ENCODE peak calls at places on chromosomes 2 and 18, in four cellular contexts. D is left ventricle myocardium inferior, Y is cardiac fibroblast, G is pancreas. M is an unnamed sample.

GRCh38 chr2:42048318-42049251 is 764 bp downstream of the PKDCC start:
- DNase-seq in D (no peak), Y (peak), G (peak), M (no peak)

GRCh38 chr2:181754136-181754535 is 73.8 kb upstream of the NEUROD1 start:
- DNase-seq in D (no peak), Y (no peak), G (no peak), M (no peak)

GRCh38 chr2:240355962-240356361 is 79.5 kb upstream of the GPC1 start:
- DNase-seq in D (no peak), Y (no peak), G (no peak), M (no peak)

GRCh38 chr18:28175047-28175929 is 1.6 kb downstream of the CDH2 start:
- DNase-seq in D (peak), Y (peak), G (no peak), M (no peak)

GRCh38 chr2:151668737-151669136 is 65.5 kb downstream of the NEB start:
- DNase-seq in D (no peak), Y (no peak), G (no peak), M (no peak)

GRCh38 chr2:141151611-141152286 is 979.1 kb downstream of the LRP1B start:
- DNase-seq in D (no peak), Y (no peak), G (no peak), M (no peak)

GRCh38 chr2:232502901-232503791 is 15.5 kb upstream of the ECEL1 start:
- DNase-seq in D (no peak), Y (peak), G (peak), M (no peak)

GRCh38 chr2:119481501-119482455 is 42.5 kb downstream of the SCTR start:
- DNase-seq in D (no peak), Y (no peak), G (no peak), M (no peak)

GRCh38 chr18:13435596-13436333 is 217.2 kb downstream of the LDLRAD4 start:
- DNase-seq in D (no peak), Y (peak), G (no peak), M (no peak)

GRCh38 chr2:20578895-20579825 is 71.7 kb downstream of the HS1BP3 start:
- DNase-seq in D (peak), Y (peak), G (peak), M (peak)

GRCh38 chr18:57660961-57661360 is 39.3 kb upstream of the NARS1 start:
- DNase-seq in D (no peak), Y (peak), G (no peak), M (no peak)

GRCh38 chr2:227388537-227389011 is 825 bp upstream of the SCYGR1 start:
- DNase-seq in D (no peak), Y (peak), G (no peak), M (no peak)

GRCh38 chr2:27636766-27637165 is 7.9 kb downstream of the GPN1 start:
- DNase-seq in D (no peak), Y (peak), G (no peak), M (no peak)

GRCh38 chr2:142502402-142502801 is 371.6 kb upstream of the LRP1B start:
- DNase-seq in D (no peak), Y (no peak), G (no peak), M (no peak)

GRCh38 chr18:49655266-49656097 is 93.6 kb downstream of the LIPG start:
- DNase-seq in D (no peak), Y (no peak), G (no peak), M (no peak)

GRCh38 chr2:241868661-241869081 is 858 bp upstream of the RTP5 start:
- DNase-seq in D (peak), Y (no peak), G (no peak), M (no peak)

GRCh38 chr2:238720232-238720672 is 127.6 kb upstream of the TWIST2 start:
- DNase-seq in D (peak), Y (peak), G (no peak), M (no peak)

GRCh38 chr2:19838616-19839015 is 63.2 kb downstream of the TTC32 start:
- DNase-seq in D (no peak), Y (no peak), G (no peak), M (no peak)

GRCh38 chr2:66539452-66539851 is 104.5 kb downstream of the MEIS1 start:
- DNase-seq in D (no peak), Y (peak), G (no peak), M (no peak)

GRCh38 chr2:216560695-216561370 is 62.2 kb downstream of the RPL37A start:
- DNase-seq in D (no peak), Y (peak), G (no peak), M (no peak)

GRCh38 chr2:134683561-134684112 is 35.2 kb downstream of the TMEM163 start:
- DNase-seq in D (no peak), Y (peak), G (peak), M (no peak)

GRCh38 chr2:149427371-149427770 is 97.0 kb downstream of the LYPD6 start:
- DNase-seq in D (no peak), Y (no peak), G (no peak), M (no peak)

GRCh38 chr2:149428783-149429182 is 98.4 kb downstream of the LYPD6 start:
- DNase-seq in D (no peak), Y (no peak), G (no peak), M (no peak)

DNA sequence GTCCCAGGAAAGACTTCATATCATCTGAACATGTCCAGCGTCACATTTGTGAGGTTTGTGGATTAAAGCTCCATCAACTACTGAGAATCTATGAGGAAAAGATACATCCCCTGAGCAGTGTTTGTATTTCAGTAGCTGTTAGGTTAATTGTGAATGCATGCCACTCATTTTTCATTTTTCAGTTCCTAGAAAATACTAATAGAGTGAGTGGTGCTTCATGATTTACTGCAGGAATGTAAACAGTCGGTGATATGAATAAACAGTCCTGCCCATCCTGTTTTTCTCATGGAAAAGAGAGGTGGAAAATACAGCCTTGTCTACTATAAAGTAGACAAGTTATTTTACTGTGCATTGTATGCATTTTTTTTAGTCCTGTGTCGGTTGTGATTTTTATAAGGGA is 101.0 kb downstream of the LYPD6 start:
- DNase-seq in D (no peak), Y (no peak), G (no peak), M (no peak)
- H3K4me3 ChIP-seq in D (no peak), Y (no peak), G (no peak), M (no peak)

GRCh38 chr2:54560146-54560881 is 104.2 kb downstream of the SPTBN1 start:
- DNase-seq in D (no peak), Y (peak), G (no peak), M (no peak)
- TF ChIP-seq CTCF in D (no peak), Y (no peak), G (no peak), M (no peak)

GRCh38 chr2:189662674-189663226 is 1.5 kb downstream of the ASNSD1 start:
- DNase-seq in D (no peak), Y (no peak), G (no peak), M (no peak)
- H3K4me3 ChIP-seq in D (peak), Y (peak), G (peak), M (peak)

DNA sequence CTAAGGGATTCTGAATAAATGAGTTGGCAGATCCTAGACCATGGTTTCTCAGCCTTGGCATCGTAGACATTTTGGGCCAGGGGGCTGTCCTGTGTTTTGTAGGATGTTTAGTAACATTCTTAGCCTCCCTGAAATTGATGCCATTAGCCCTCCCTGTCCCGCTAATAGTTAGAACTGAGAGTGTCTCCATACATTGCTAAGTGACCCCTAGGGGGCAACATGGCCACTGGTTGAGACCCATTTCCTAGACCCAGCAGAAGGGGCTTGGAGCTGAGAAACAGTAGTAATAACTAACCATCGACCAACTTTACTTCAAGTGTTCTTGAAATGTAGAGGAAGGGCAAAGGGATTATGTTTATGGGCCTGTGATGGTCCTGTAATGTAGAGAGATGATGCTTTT is 40.8 kb downstream of the KCMF1 start:
- DNase-seq in D (no peak), Y (no peak), G (no peak), M (no peak)
- TF ChIP-seq CTCF in D (no peak), Y (peak), G (no peak), M (peak)

DNA sequence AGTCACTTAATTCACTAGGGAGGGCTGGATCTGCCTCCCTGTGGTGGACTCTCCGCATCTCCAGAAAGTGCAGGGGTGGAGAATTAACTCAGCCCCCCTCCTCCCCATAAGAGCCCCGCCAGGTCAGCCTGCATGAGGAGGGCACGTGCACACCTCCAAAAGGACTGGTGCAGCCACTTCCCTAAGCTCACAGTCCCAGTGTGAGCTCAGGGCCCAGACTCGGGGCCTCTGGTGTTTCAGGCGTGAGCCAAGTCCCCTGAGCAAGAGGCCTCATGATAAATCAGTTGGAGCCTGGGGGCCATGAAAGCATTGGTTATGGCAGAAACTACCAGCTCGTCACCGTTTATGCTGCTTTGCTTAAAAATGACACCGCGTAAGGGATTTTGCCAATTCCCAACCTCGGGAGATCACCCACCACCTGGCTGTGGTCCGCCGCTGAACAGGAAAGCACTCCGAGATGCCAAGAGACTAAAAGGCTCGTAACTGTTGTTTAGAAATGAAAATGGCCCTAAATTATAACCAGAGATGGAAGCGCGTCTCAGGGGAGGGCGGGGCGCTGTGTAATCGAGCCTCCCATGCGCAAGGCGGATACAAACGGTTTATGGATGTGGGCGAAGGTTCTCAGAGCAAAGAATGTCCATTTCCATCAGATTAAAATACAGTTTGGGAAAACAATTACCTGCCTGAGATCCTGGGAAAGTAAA is 141.6 kb downstream of the BCL2 start:
- DNase-seq in D (no peak), Y (no peak), G (no peak), M (no peak)
- H3K4me3 ChIP-seq in D (peak), Y (no peak), G (no peak), M (no peak)

GRCh38 chr2:159776321-159776720 is 21.7 kb downstream of the CD302 start:
- DNase-seq in D (no peak), Y (no peak), G (no peak), M (no peak)
- TF ChIP-seq CTCF in D (no peak), Y (peak), G (no peak), M (peak)

GRCh38 chr2:4745056-4745455 is 947.1 kb upstream of the SOX11 start:
- DNase-seq in D (no peak), Y (no peak), G (no peak), M (no peak)

DNA sequence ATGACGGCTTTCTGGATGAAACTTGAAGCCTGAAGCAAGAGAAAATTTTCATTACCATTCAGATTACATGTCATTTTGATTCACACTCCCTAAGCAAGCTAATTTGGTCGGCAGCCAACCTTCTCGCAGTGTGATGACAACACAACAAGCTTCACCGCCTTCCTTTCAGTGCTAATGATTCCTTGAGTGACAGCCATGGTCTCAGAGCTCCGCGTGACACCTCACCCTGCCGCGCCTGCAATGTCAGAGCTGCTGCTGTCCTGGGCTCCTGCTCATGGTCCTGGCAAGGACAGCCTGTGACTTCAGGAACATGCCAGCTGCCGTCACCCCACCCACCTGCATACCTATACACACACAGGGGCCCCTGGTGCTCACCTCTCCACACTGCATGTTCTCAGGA is 946.6 kb upstream of the SOX11 start:
- DNase-seq in D (no peak), Y (no peak), G (peak), M (no peak)
- H3K4me3 ChIP-seq in D (no peak), Y (no peak), G (no peak), M (no peak)

DNA sequence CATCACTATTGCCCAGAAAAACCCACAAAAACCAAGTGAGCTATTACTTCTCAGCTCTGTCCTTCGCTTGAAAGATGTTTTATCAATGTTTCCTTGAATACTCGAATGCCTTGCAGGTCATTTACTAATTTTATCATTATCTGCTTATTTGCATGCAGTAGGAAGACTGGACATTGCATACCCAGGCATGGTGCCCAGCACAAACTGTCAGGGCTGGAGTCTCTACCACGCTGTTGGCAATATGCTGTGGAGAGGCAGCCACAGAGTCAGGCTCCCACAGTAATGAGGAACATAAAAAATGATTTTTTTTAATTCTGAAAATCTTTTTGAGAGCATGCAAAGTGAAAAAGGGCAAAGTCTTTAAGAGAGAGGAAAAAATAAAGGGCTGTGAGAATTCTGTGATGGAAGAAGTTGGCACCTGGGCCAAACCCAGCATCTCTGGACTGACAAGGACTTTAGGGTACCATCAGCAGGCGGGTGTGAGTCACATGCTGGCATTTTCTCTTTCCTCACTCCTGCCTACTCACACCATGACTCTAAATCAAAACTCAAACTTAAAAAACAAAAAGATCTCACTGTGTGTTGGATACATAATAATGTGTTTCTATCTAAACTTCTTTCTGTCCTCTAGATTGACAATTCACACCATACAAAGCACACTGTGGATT is 709.8 kb upstream of the FANCL start:
- DNase-seq in D (peak), Y (no peak), G (no peak), M (no peak)
- TF ChIP-seq CTCF in D (no peak), Y (no peak), G (no peak), M (no peak)

GRCh38 chr2:190628651-190629378 is 20.1 kb upstream of the NAB1 start:
- DNase-seq in D (no peak), Y (peak), G (no peak), M (no peak)
- H3K4me3 ChIP-seq in D (peak), Y (no peak), G (no peak), M (no peak)

M was measured in Caco-2.